ENCODE peak calls at places on chromosome 18, in seven cellular contexts. J, L, R, Z, A, N and G are unnamed samples.

GRCh38 chr18:63199743-63200241 is 119.8 kb downstream of the BCL2 start:
- DNase-seq in R (no peak), L (no peak), A (no peak), Z (no peak), J (no peak), N (peak; percentile 6), G (no peak)

GRCh38 chr18:74662622-74663021 is 65.0 kb downstream of the ZNF407 start:
- DNase-seq in R (no peak), L (no peak), J (no peak), Z (no peak), A (no peak), N (no peak), G (no peak)

GRCh38 chr18:68354176-68354575 is 360.7 kb downstream of the TMX3 start:
- DNase-seq in L (no peak), A (no peak), J (no peak), N (no peak), Z (no peak), R (no peak), G (no peak)

GRCh38 chr18:13877133-13877532 is 38.2 kb downstream of the MC2R start:
- DNase-seq in Z (no peak), A (no peak), R (no peak), L (no peak), N (no peak), J (no peak), G (no peak)

GRCh38 chr18:31176531-31176930 is 13.9 kb upstream of the DSC1 start:
- DNase-seq in Z (no peak), N (no peak), A (no peak), J (peak; percentile 41), L (peak; percentile 66), R (no peak), G (peak; percentile 80)

GRCh38 chr18:74806700-74807416 is 209.2 kb downstream of the ZNF407 start:
- DNase-seq in N (no peak), R (no peak), J (peak; percentile 92), A (no peak), Z (peak; percentile 35), L (peak; percentile 93), G (peak; percentile 91)

GRCh38 chr18:41391616-41392610 is 563.1 kb upstream of the PIK3C3 start:
- DNase-seq in J (peak; percentile 60), L (peak; percentile 73), Z (peak; percentile 85), R (peak; percentile 66), A (peak; percentile 91), N (no peak), G (peak; percentile 34)

GRCh38 chr18:35134190-35134730 is 93.0 kb downstream of the MAPRE2 start:
- DNase-seq in L (no peak), J (no peak), R (no peak), Z (no peak), N (no peak), A (no peak), G (no peak)

GRCh38 chr18:6482198-6482977 is 67.7 kb upstream of the L3MBTL4 start:
- DNase-seq in A (peak; percentile 90), N (peak; percentile 52), J (peak; percentile 42), Z (peak; percentile 85), L (peak; percentile 53), R (peak; percentile 3), G (peak; percentile 93)

GRCh38 chr18:24089626-24090337 is 49.1 kb upstream of the CABYR start:
- DNase-seq in R (no peak), Z (no peak), L (no peak), N (no peak), A (no peak), J (no peak), G (no peak)

GRCh38 chr18:42915240-42915791 is 200.2 kb downstream of the RIT2 start:
- DNase-seq in A (no peak), L (peak; percentile 6), J (no peak), R (no peak), Z (no peak), N (no peak), G (no peak)

GRCh38 chr18:37805773-37806380 is 240.3 kb upstream of the CELF4 start:
- DNase-seq in L (no peak), R (no peak), Z (no peak), J (no peak), N (no peak), A (no peak), G (no peak)

GRCh38 chr18:74631242-74632087 is 33.8 kb downstream of the ZNF407 start:
- DNase-seq in R (no peak), A (no peak), L (peak; percentile 45), N (no peak), Z (no peak), J (peak; percentile 44), G (no peak)

GRCh38 chr18:25089470-25089869 is 262.5 kb downstream of the ZNF521 start:
- DNase-seq in L (no peak), J (no peak), R (no peak), Z (no peak), N (no peak), A (no peak), G (no peak)

GRCh38 chr18:30163573-30163972 is 879.0 kb downstream of the DSC3 start:
- DNase-seq in J (no peak), A (no peak), L (no peak), Z (no peak), N (no peak), R (no peak), G (peak; percentile 9)

GRCh38 chr18:48605408-48605845 is 66.6 kb downstream of the CTIF start:
- DNase-seq in L (peak; percentile 43), N (peak; percentile 74), A (peak; percentile 87), R (peak; percentile 43), Z (peak; percentile 33), J (peak; percentile 24), G (no peak)

GRCh38 chr18:45636110-45636509 is 20.8 kb downstream of the SLC14A2 start:
- DNase-seq in N (no peak), A (no peak), L (peak; percentile 30), J (no peak), Z (no peak), R (peak; percentile 34), G (peak; percentile 35)

DNA sequence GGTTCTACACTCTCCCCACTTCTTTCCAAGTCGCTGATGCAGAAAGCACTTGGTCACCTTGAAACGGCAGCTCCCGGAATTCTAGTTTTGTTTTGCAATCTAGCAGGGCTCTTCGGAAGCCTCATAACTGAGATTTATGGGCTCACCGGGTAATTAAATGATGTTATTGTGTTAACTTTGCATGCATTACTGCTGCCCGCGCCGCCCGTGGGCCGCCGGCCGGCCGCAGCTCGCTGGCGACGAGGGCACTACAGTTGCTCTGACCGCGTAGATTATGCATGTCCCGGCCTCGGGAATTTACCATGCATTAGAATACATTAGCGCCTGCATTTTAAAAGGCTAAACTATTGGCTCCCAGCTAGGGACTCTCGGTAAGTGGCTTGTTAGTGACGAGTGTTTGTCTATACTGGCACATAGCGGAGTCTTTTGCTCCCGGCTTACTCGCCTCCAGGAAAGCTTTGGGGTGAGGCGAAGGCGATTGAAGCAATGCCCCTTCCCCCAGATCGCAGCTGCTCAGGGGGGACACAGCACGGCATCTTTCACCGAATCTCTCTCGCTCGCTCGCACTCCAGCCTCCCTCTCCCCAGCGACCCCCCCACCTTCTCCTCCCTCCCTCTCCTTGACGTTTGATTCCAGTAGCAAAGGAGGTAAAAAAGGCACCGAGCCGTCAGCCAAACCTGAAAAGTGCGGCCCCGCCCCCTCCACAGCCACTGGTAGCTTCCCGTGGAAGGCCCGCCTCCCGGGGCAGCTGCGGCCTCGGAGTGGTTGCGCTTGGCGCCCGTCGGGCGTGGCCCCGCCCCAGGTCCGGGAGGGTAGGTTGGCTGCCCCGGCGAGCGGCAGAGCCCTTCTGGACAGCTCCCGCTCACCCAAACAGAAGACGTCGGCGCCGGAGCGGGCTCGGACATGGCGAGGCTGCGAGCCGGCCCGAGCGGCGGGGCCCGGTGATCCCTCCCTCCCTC is at the start of gene ONECUT2:
- DNase-seq in A (peak; percentile 98), L (peak; percentile 86), Z (peak; percentile 97), J (peak; percentile 70), R (peak; percentile 97), N (peak; percentile 96), G (peak; percentile 91)
- TF ChIP-seq EZH2 in A (peak; percentile 74), L (peak; percentile 54), Z (no peak), J (peak; percentile 83), R (peak; percentile 90), N (no peak), G (peak; percentile 9)

GRCh38 chr18:22609642-22610041 is 191.9 kb upstream of the CTAGE1 start:
- DNase-seq in J (peak; percentile 55), L (peak; percentile 63), Z (peak; percentile 32), R (no peak), A (peak; percentile 45), N (no peak), G (peak; percentile 7)
- TF ChIP-seq CTCF in J (no peak), L (no peak), Z (no peak), R (no peak), A (no peak), N (no peak), G (no peak)

GRCh38 chr18:10314111-10314510 is 140.3 kb upstream of the APCDD1 start:
- DNase-seq in Z (no peak), R (no peak), J (no peak), N (no peak), A (no peak), L (no peak), G (no peak)
- TF ChIP-seq EZH2 in Z (no peak), R (no peak), J (no peak), N (no peak), A (no peak), L (no peak), G (no peak)

GRCh38 chr18:8706545-8706980 is 1.2 kb downstream of the MTCL1 start:
- DNase-seq in N (no peak), A (no peak), L (peak; percentile 23), Z (no peak), J (no peak), R (no peak), G (no peak)

GRCh38 chr18:8705941-8706544 is 687 bp downstream of the MTCL1 start:
- DNase-seq in N (no peak), L (no peak), Z (peak; percentile 53), A (peak; percentile 23), R (no peak), J (no peak), G (peak; percentile 14)

GRCh38 chr18:8707946-8708345 is 2.6 kb downstream of the MTCL1 start:
- DNase-seq in A (no peak), L (no peak), Z (no peak), J (no peak), R (no peak), N (no peak), G (no peak)

GRCh38 chr18:8708670-8709069 is 3.3 kb downstream of the MTCL1 start:
- DNase-seq in L (no peak), J (no peak), A (no peak), N (no peak), Z (no peak), R (no peak), G (no peak)

DNA sequence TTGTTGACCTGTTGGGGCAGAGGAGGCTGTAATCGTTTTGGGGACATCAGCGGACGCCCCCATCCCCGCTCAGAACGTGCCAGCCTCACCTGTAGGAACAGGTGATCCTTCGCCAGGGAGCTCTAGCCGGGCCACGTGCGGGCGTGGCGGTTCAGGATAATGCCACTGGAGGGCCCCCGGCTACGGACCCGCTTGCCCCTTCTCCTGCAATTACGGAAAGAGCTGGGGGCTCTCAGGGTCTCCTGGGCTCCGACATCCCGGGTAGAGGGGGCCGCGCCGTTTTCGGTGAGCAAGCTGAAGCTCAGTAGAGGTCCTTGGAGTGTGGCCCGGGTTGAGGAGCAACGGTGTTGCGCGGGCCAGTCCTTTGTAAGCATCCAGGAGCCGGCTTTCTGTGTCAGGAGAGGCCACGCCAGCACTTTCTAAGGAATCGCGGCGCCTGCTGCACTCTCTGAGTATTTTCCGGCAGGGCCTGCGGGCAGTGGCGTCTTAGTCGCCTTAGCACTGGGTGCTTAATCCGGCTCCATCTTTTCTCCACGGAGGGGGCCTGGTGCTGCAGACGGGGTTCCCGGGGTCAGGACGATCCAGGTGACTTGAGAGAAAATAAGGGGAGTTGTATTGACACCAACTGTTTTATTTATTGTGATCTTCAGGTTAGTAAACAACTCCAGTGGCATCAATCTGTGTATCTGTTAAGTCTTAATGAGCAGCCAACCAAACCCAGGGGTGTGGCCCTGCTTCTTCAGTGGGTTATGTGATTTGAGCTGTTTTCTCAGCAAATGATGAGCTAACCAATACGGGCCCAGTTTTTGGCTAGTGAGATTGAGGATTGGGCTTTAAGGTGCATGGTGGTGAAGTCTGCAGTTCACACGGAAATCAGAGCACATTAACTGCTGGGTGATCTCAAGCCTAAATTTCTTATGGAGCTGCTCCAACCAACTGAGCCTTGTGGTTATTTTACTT is 1.9 kb downstream of the MTCL1 start:
- DNase-seq in L (peak; percentile 87), R (peak; percentile 27), Z (peak; percentile 78), J (peak; percentile 86), A (peak; percentile 82), N (no peak), G (peak; percentile 62)
- TF ChIP-seq CTCF in L (peak; percentile 34), R (no peak), Z (peak; percentile 32), J (peak; percentile 5), A (peak; percentile 41), N (no peak), G (peak; percentile 17)